ENCODE peak calls at places on chromosomes 16 and 17, in ten cellular contexts. P is uterus; K is Calu3; C is stimulated activated CD4-positive, alpha-beta T cell treated with anti-CD3 and anti-CD28 coated beads, Interleukin-4, amount 100 ng/mL, for 4 hours; Y is astrocyte of the hippocampus; M is left ventricle myocardium superior; A is adrenal gland; L is KBM-7; O is CD4-positive, CD25-positive, alpha-beta regulatory T cell; Z is AG04450. X is an unnamed sample.
A peak's percentile ranks its signal among the peaks of the same experiment; 100 is the strongest.

GRCh38 chr17:50556803-50557202 is 3.7 kb upstream of the CACNA1G start:
- DNase-seq in L (no peak), K (no peak), O (no peak), C (no peak), Z (no peak), A (peak; percentile 48), Y (no peak), M (peak; percentile 78), P (no peak), X (no peak)

GRCh38 chr16:57372372-57373116 is at the start of gene CX3CL1:
- DNase-seq in P (peak; percentile 68), K (peak; percentile 74), L (no peak), O (no peak), Z (no peak), A (no peak), Y (peak; percentile 89), C (no peak), M (peak; percentile 60), X (no peak)

GRCh38 chr16:86432048-86432447 is 78.3 kb upstream of the FOXF1 start:
- DNase-seq in L (no peak), A (no peak), M (no peak), Z (no peak), K (no peak), Y (no peak), P (no peak), O (no peak), C (no peak), X (no peak)

GRCh38 chr17:74780443-74781238 is 4.5 kb upstream of the NAT9 start:
- DNase-seq in Z (no peak), A (no peak), M (no peak), L (peak; percentile 72), C (no peak), O (peak; percentile 29), P (no peak), K (peak; percentile 45), Y (peak; percentile 29), X (peak; percentile 91)

GRCh38 chr17:3845361-3845753 is 689 bp downstream of the NCBP3 start:
- DNase-seq in L (peak; percentile 35), A (peak; percentile 25), O (peak; percentile 24), M (no peak), K (no peak), C (peak; percentile 17), Y (peak; percentile 48), Z (no peak), P (no peak), X (no peak)

GRCh38 chr17:19567216-19568015 is 33.8 kb downstream of the SLC47A1 start:
- DNase-seq in O (no peak), Z (no peak), Y (no peak), L (no peak), K (no peak), P (no peak), C (no peak), M (no peak), A (no peak), X (no peak)

GRCh38 chr17:13593757-13594156 is 8.0 kb downstream of the HS3ST3A1 start:
- DNase-seq in L (no peak), A (no peak), Y (no peak), M (no peak), O (no peak), K (no peak), P (no peak), Z (no peak), C (no peak), X (no peak)

GRCh38 chr17:42287305-42288077 is 807 bp upstream of the STAT5A start:
- DNase-seq in O (peak; percentile 46), Y (no peak), M (peak; percentile 68), L (peak; percentile 54), C (peak; percentile 48), Z (no peak), A (peak; percentile 78), K (no peak), P (peak; percentile 53), X (peak; percentile 69)

GRCh38 chr16:19524866-19525723 is 1.4 kb downstream of the CCP110 start:
- DNase-seq in O (no peak), L (peak; percentile 68), Y (peak; percentile 19), K (no peak), M (no peak), C (no peak), Z (no peak), A (no peak), P (no peak), X (no peak)

GRCh38 chr17:77487677-77488530 is 347.1 kb downstream of the SEC14L1 start:
- DNase-seq in L (no peak), Z (no peak), O (no peak), K (no peak), Y (no peak), P (no peak), C (no peak), A (no peak), M (peak; percentile 18), X (no peak)

GRCh38 chr16:75263963-75264445 is 12.6 kb upstream of the BCAR1 start:
- DNase-seq in A (peak; percentile 94), Z (no peak), K (no peak), O (no peak), C (no peak), L (no peak), Y (peak; percentile 54), P (peak; percentile 42), M (no peak), X (no peak)

GRCh38 chr17:38660097-38661026 is 14.4 kb downstream of the EPOP start:
- DNase-seq in L (peak; percentile 66), Z (no peak), C (no peak), P (peak; percentile 2), O (no peak), M (no peak), K (no peak), A (no peak), Y (no peak), X (no peak)

GRCh38 chr16:87252269-87252970 is 64.8 kb downstream of the C16orf95 start:
- DNase-seq in K (no peak), L (no peak), Y (no peak), M (no peak), Z (no peak), A (no peak), O (no peak), C (no peak), P (no peak), X (no peak)

GRCh38 chr17:18968945-18969887 is 17.3 kb downstream of the SLC5A10 start:
- DNase-seq in Z (no peak), O (no peak), Y (no peak), M (no peak), L (no peak), K (peak; percentile 18), A (peak; percentile 57), P (peak; percentile 35), C (no peak), X (no peak)

GRCh38 chr16:30032083-30032819 is 1.2 kb upstream of the TLCD3B start:
- DNase-seq in L (peak; percentile 86), Y (peak; percentile 72), A (peak; percentile 49), M (no peak), K (peak; percentile 74), O (peak; percentile 62), P (no peak), Z (no peak), C (peak; percentile 44), X (peak; percentile 63)

GRCh38 chr16:30902070-30902972 is 5.9 kb downstream of the CTF1 start:
- DNase-seq in L (peak; percentile 71), A (peak; percentile 68), M (peak; percentile 90), C (peak; percentile 28), O (peak; percentile 64), K (peak; percentile 82), Y (peak; percentile 94), P (no peak), Z (no peak), X (peak; percentile 45)

GRCh38 chr17:1032391-1032790 is 35.5 kb downstream of the TIMM22 start:
- DNase-seq in Z (no peak), C (no peak), P (no peak), A (no peak), L (no peak), O (no peak), K (no peak), Y (no peak), M (no peak), X (no peak)

GRCh38 chr16:18839555-18839954 is 38.2 kb upstream of the ARL6IP1 start:
- DNase-seq in P (no peak), Z (no peak), M (no peak), Y (no peak), C (no peak), K (no peak), L (no peak), A (no peak), O (no peak), X (no peak)

X was measured in AML-193.